ENCODE peak calls at places on chromosomes 11 and 22, in nine cellular contexts. T, Z, I, M, Y, A, C, X and E are unnamed samples.

GRCh38 chr11:46674463-46675287 is 25.7 kb downstream of the ARHGAP1 start:
- DNase-seq in A (peak), Y (no peak), I (no peak), X (no peak), Z (no peak), M (no peak), T (no peak), C (no peak), E (no peak)

GRCh38 chr11:46557684-46558151 is 36.1 kb downstream of the AMBRA1 start:
- DNase-seq in M (no peak), A (no peak), X (no peak), Y (no peak), I (no peak), T (no peak), Z (peak), C (no peak), E (no peak)

GRCh38 chr11:35810045-35810444 is 133.8 kb upstream of the LDLRAD3 start:
- DNase-seq in Y (no peak), Z (no peak), A (no peak), M (no peak), T (no peak), I (no peak), X (no peak), C (no peak), E (no peak)

GRCh38 chr11:44693654-44694119 is 33.1 kb upstream of the TSPAN18 start:
- DNase-seq in Y (no peak), M (no peak), C (no peak), Z (no peak), X (no peak), T (no peak), I (no peak), A (no peak), E (no peak)

GRCh38 chr11:62908468-62909072 is 12.6 kb downstream of the CHRM1 start:
- DNase-seq in T (no peak), M (no peak), Y (no peak), Z (no peak), X (no peak), A (no peak), I (no peak), C (no peak), E (no peak)

GRCh38 chr22:29265929-29266328 is 1.9 kb downstream of the RHBDD3 start:
- DNase-seq in I (no peak), A (no peak), Z (no peak), T (no peak), Y (no peak), X (no peak), C (no peak), M (no peak), E (no peak)

GRCh38 chr22:49869855-49870712 is 16.4 kb downstream of the ZBED4 start:
- DNase-seq in Y (no peak), X (no peak), Z (no peak), I (no peak), T (no peak), C (no peak), A (no peak), M (no peak), E (no peak)

GRCh38 chr11:119912214-119912613 is 183.2 kb upstream of the NECTIN1 start:
- DNase-seq in C (no peak), Z (no peak), A (no peak), Y (no peak), T (peak), I (no peak), M (no peak), X (no peak), E (no peak)

GRCh38 chr22:39359659-39360195 is 9.9 kb downstream of the SYNGR1 start:
- DNase-seq in T (no peak), M (no peak), I (no peak), Y (no peak), X (no peak), Z (no peak), C (no peak), A (no peak), E (no peak)

GRCh38 chr11:3153291-3153861 is 11.7 kb downstream of the OSBPL5 start:
- DNase-seq in T (no peak), A (no peak), Z (peak), I (no peak), M (peak), Y (no peak), C (no peak), X (no peak), E (no peak)

GRCh38 chr22:33073989-33074391 is 15.8 kb upstream of the SYN3 start:
- DNase-seq in M (no peak), C (no peak), I (no peak), A (no peak), Y (no peak), Z (peak), T (no peak), X (no peak), E (no peak)

GRCh38 chr22:30390974-30391691 is 3.9 kb upstream of the RNF215 start:
- DNase-seq in C (peak), X (peak), M (peak), I (peak), Z (peak), T (peak), A (peak), Y (peak), E (no peak)

GRCh38 chr11:83078269-83078668 is 6.6 kb upstream of the RAB30 start:
- DNase-seq in X (no peak), A (no peak), T (no peak), M (no peak), Y (no peak), Z (no peak), C (no peak), I (no peak), E (no peak)

GRCh38 chr22:46752286-46752685 is 10.2 kb upstream of the TBC1D22A start:
- DNase-seq in Y (no peak), A (no peak), C (no peak), I (no peak), X (no peak), T (no peak), M (no peak), Z (no peak), E (no peak)

GRCh38 chr11:132318421-132319157 is 948.2 kb downstream of the NTM start:
- DNase-seq in A (no peak), Z (peak), C (no peak), I (no peak), T (no peak), X (no peak), M (no peak), Y (no peak), E (no peak)

GRCh38 chr22:33018232-33018864 is 39.8 kb downstream of the SYN3 start:
- DNase-seq in Y (no peak), C (peak), I (peak), X (peak), A (peak), Z (peak), T (peak), M (peak), E (no peak)

GRCh38 chr11:119093951-119094815 is 7.5 kb downstream of the DPAGT1 start:
- DNase-seq in C (no peak), Z (no peak), T (no peak), Y (peak), M (peak), I (no peak), A (no peak), X (no peak), E (no peak)

GRCh38 chr11:70073188-70073817 is 4.8 kb upstream of the ANO1 start:
- DNase-seq in Y (no peak), T (no peak), I (no peak), A (no peak), M (no peak), X (no peak), Z (no peak), C (no peak), E (no peak)

GRCh38 chr11:73059915-73060314 is 82.2 kb downstream of the FCHSD2 start:
- DNase-seq in X (no peak), Z (no peak), A (no peak), Y (no peak), T (no peak), C (no peak), I (no peak), M (no peak), E (no peak)

GRCh38 chr11:2664331-2664730 is 35.5 kb downstream of the KCNQ1OT1 start:
- DNase-seq in A (no peak), I (no peak), X (no peak), M (peak), Y (no peak), T (no peak), Z (no peak), C (no peak), E (no peak)

GRCh38 chr22:42343551-42344081 is 73.2 kb upstream of the TCF20 start:
- DNase-seq in I (no peak), M (no peak), C (no peak), Y (no peak), Z (no peak), T (peak), X (no peak), A (peak), E (no peak)

GRCh38 chr11:63869171-63869591 is 30.3 kb downstream of the MARK2 start:
- DNase-seq in A (no peak), I (no peak), Y (no peak), T (no peak), Z (no peak), M (peak), C (no peak), X (no peak), E (no peak)

GRCh38 chr11:117621226-117621625 is 175.8 kb downstream of the DSCAML1 start:
- DNase-seq in T (no peak), C (no peak), A (no peak), M (peak), X (no peak), Z (no peak), I (no peak), Y (no peak), E (no peak)

GRCh38 chr11:128610765-128611617 is 23.6 kb upstream of the ETS1 start:
- DNase-seq in Y (peak), I (no peak), Z (no peak), T (no peak), A (no peak), M (no peak), X (no peak), C (no peak), E (no peak)

GRCh38 chr11:16771350-16772140 is 33.1 kb downstream of the C11orf58 start:
- DNase-seq in Z (no peak), T (no peak), Y (no peak), I (no peak), C (no peak), X (no peak), M (no peak), A (no peak), E (no peak)

GRCh38 chr11:46050065-46050464 is 71.2 kb downstream of the PHF21A start:
- DNase-seq in M (no peak), Y (no peak), Z (peak), I (peak), T (no peak), A (no peak), C (no peak), X (no peak), E (no peak)

GRCh38 chr11:36469063-36469462 is 41.0 kb downstream of the TRAF6 start:
- DNase-seq in C (no peak), X (no peak), Z (no peak), M (no peak), Y (no peak), I (no peak), T (no peak), A (peak), E (no peak)

GRCh38 chr22:22910272-22911240 is 22.9 kb downstream of the IGLL5 start:
- DNase-seq in Y (no peak), Z (no peak), X (no peak), M (no peak), I (no peak), A (no peak), T (no peak), C (no peak), E (no peak)

GRCh38 chr11:10117709-10118341 is 176.2 kb downstream of the SBF2 start:
- DNase-seq in Y (no peak), M (no peak), X (no peak), T (no peak), C (no peak), I (no peak), A (no peak), Z (no peak), E (no peak)